ENCODE peak calls at places on chromosome 19, in seven cellular contexts. One of them, this sample, is unnamed.
A peak's percentile ranks its signal among the peaks of the same experiment; 100 is the strongest.

GRCh38 chr19:46802152-46802551 is 13.8 kb upstream of the SLC1A5 start:
- DNase-seq in sigmoid colon: no peak
- DNase-seq in K562: no peak
- DNase-seq in astrocyte: no peak
- DNase-seq in aorta: no peak
- DNase-seq in pancreas: no peak
- DNase-seq in body of pancreas: no peak
- DNase-seq in this sample: no peak

GRCh38 chr19:43762814-43763213 is 8.1 kb upstream of the SMG9 start:
- DNase-seq in K562: no peak
- DNase-seq in astrocyte: no peak
- DNase-seq in body of pancreas: no peak
- DNase-seq in sigmoid colon: no peak
- DNase-seq in pancreas: no peak
- DNase-seq in aorta: no peak
- DNase-seq in this sample: no peak

GRCh38 chr19:4375620-4376228 is 24.6 kb downstream of the SH3GL1 start:
- DNase-seq in astrocyte: peak; percentile 69
- DNase-seq in pancreas: no peak
- DNase-seq in K562: peak; percentile 75
- DNase-seq in aorta: peak; percentile 88
- DNase-seq in sigmoid colon: peak; percentile 69
- DNase-seq in body of pancreas: peak; percentile 66
- DNase-seq in this sample: no peak

GRCh38 chr19:23071087-23071511 is 45.7 kb upstream of the ZNF730 start:
- DNase-seq in K562: no peak
- DNase-seq in astrocyte: peak; percentile 18
- DNase-seq in aorta: no peak
- DNase-seq in pancreas: no peak
- DNase-seq in sigmoid colon: peak; percentile 64
- DNase-seq in body of pancreas: no peak
- DNase-seq in this sample: peak; percentile 61

GRCh38 chr19:4575267-4575793 is 15.8 kb upstream of the SEMA6B start:
- DNase-seq in K562: peak; percentile 73
- DNase-seq in aorta: peak; percentile 88
- DNase-seq in astrocyte: peak; percentile 78
- DNase-seq in pancreas: no peak
- DNase-seq in sigmoid colon: peak; percentile 78
- DNase-seq in body of pancreas: peak; percentile 72
- DNase-seq in this sample: peak; percentile 71

GRCh38 chr19:46466536-46467199 is 4.7 kb downstream of the PNMA8A start:
- DNase-seq in body of pancreas: no peak
- DNase-seq in K562: no peak
- DNase-seq in astrocyte: peak; percentile 88
- DNase-seq in sigmoid colon: peak; percentile 76
- DNase-seq in aorta: peak; percentile 90
- DNase-seq in pancreas: no peak
- DNase-seq in this sample: no peak

GRCh38 chr19:6801397-6802086 is 29.0 kb downstream of the VAV1 start:
- DNase-seq in sigmoid colon: peak; percentile 82
- DNase-seq in aorta: peak; percentile 79
- DNase-seq in K562: peak; percentile 46
- DNase-seq in body of pancreas: peak; percentile 75
- DNase-seq in astrocyte: peak; percentile 1
- DNase-seq in pancreas: peak; percentile 61
- DNase-seq in this sample: peak; percentile 62

GRCh38 chr19:6534451-6535093 is 3.7 kb downstream of the TNFSF9 start:
- DNase-seq in K562: no peak
- DNase-seq in sigmoid colon: no peak
- DNase-seq in astrocyte: no peak
- DNase-seq in aorta: no peak
- DNase-seq in body of pancreas: no peak
- DNase-seq in pancreas: no peak
- DNase-seq in this sample: no peak

GRCh38 chr19:49243129-49243528 is 81.9 kb downstream of the SLC6A16 start:
- DNase-seq in sigmoid colon: no peak
- DNase-seq in astrocyte: no peak
- DNase-seq in K562: no peak
- DNase-seq in body of pancreas: no peak
- DNase-seq in pancreas: no peak
- DNase-seq in aorta: no peak
- DNase-seq in this sample: no peak

GRCh38 chr19:4557971-4558941 is 1.2 kb downstream of the SEMA6B start:
- DNase-seq in aorta: no peak
- DNase-seq in sigmoid colon: no peak
- DNase-seq in pancreas: no peak
- DNase-seq in astrocyte: no peak
- DNase-seq in K562: peak; percentile 52
- DNase-seq in body of pancreas: no peak
- DNase-seq in this sample: no peak

GRCh38 chr19:40750035-40750284 is 317 bp downstream of the ACTMAP start:
- DNase-seq in pancreas: no peak
- DNase-seq in astrocyte: no peak
- DNase-seq in K562: no peak
- DNase-seq in aorta: no peak
- DNase-seq in body of pancreas: no peak
- DNase-seq in sigmoid colon: no peak
- DNase-seq in this sample: no peak

GRCh38 chr19:4580021-4580901 is 20.8 kb upstream of the SEMA6B start:
- DNase-seq in sigmoid colon: no peak
- DNase-seq in aorta: no peak
- DNase-seq in K562: peak; percentile 71
- DNase-seq in pancreas: no peak
- DNase-seq in astrocyte: no peak
- DNase-seq in body of pancreas: no peak
- DNase-seq in this sample: no peak

GRCh38 chr19:5671600-5671999 is 8.7 kb downstream of the MICOS13 start:
- DNase-seq in K562: no peak
- DNase-seq in pancreas: no peak
- DNase-seq in body of pancreas: no peak
- DNase-seq in sigmoid colon: no peak
- DNase-seq in astrocyte: no peak
- DNase-seq in aorta: no peak
- DNase-seq in this sample: no peak

GRCh38 chr19:54041969-54042606 is 21.6 kb downstream of the VSTM1 start:
- DNase-seq in body of pancreas: no peak
- DNase-seq in sigmoid colon: no peak
- DNase-seq in aorta: peak; percentile 7
- DNase-seq in K562: peak; percentile 2
- DNase-seq in astrocyte: no peak
- DNase-seq in pancreas: no peak
- DNase-seq in this sample: no peak

GRCh38 chr19:13986348-13986904 is 19.7 kb downstream of the RFX1 start:
- DNase-seq in sigmoid colon: peak; percentile 93
- DNase-seq in body of pancreas: peak; percentile 88
- DNase-seq in astrocyte: no peak
- DNase-seq in K562: no peak
- DNase-seq in aorta: peak; percentile 95
- DNase-seq in pancreas: peak; percentile 78
- DNase-seq in this sample: peak; percentile 90

GRCh38 chr19:18477974-18478373 is 40.0 kb upstream of the ISYNA1 start:
- DNase-seq in aorta: no peak
- DNase-seq in sigmoid colon: no peak
- DNase-seq in astrocyte: no peak
- DNase-seq in body of pancreas: no peak
- DNase-seq in K562: no peak
- DNase-seq in pancreas: no peak
- DNase-seq in this sample: no peak

GRCh38 chr19:1608414-1609391 is 3.4 kb upstream of the UQCR11 start:
- DNase-seq in pancreas: no peak
- DNase-seq in astrocyte: no peak
- DNase-seq in body of pancreas: no peak
- DNase-seq in aorta: no peak
- DNase-seq in K562: no peak
- DNase-seq in sigmoid colon: no peak
- DNase-seq in this sample: no peak

GRCh38 chr19:1610579-1610978 is 5.3 kb upstream of the UQCR11 start:
- DNase-seq in sigmoid colon: no peak
- DNase-seq in body of pancreas: no peak
- DNase-seq in K562: no peak
- DNase-seq in pancreas: no peak
- DNase-seq in astrocyte: no peak
- DNase-seq in aorta: no peak
- DNase-seq in this sample: no peak

GRCh38 chr19:1611353-1611752 is 6.1 kb upstream of the UQCR11 start:
- DNase-seq in astrocyte: no peak
- DNase-seq in aorta: no peak
- DNase-seq in pancreas: no peak
- DNase-seq in K562: no peak
- DNase-seq in body of pancreas: no peak
- DNase-seq in sigmoid colon: no peak
- DNase-seq in this sample: no peak

GRCh38 chr19:1612114-1613086 is 7.1 kb upstream of the UQCR11 start:
- DNase-seq in K562: no peak
- DNase-seq in astrocyte: no peak
- DNase-seq in sigmoid colon: no peak
- DNase-seq in pancreas: no peak
- DNase-seq in aorta: no peak
- DNase-seq in body of pancreas: no peak
- DNase-seq in this sample: no peak

DNA sequence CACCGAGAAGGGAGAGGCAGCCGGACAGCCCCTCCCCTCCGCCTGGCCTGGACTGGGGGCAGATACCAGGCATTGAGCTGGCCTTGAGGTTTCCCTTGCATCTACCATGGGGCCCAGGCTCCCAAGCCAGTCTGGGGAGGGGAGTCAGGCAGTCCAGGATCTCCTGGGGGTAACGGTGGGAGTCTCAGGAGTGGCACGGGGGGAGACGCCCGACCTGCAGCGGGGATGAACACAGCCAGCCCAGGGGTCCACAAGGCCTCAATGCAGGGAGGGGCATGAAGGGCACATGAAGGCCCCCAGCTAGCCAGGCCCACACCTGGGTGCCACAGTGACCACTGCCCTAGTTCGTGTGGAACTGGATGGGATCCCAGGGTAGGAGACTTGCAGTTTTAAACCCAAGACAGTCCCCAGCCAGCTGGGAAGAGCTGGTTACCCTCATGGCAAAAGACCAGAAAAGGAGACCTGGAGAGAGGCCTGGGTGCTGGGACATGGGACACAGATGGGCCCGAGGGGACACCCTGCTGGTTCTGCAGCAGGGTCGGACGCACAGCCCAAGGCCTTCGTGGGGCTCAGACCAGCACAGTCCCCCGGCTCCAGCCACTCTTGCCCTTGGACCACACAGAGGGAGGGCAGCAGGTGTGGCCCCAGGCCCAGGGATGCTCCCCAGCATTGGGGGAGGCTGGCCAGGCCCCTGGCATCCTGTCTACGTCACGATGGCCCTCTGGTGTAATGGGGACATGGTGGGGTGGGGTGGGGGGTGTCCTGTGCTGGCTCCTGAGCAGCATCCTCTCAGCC is 4.6 kb upstream of the UQCR11 start:
- DNase-seq in sigmoid colon: no peak
- DNase-seq in body of pancreas: no peak
- DNase-seq in K562: no peak
- DNase-seq in pancreas: no peak
- DNase-seq in aorta: no peak
- DNase-seq in astrocyte: no peak
- DNase-seq in this sample: no peak
- H3K27ac ChIP-seq in sigmoid colon: no peak overlapping the region
- H3K27ac ChIP-seq in body of pancreas: no peak overlapping the region
- H3K27ac ChIP-seq in K562: no peak overlapping the region
- H3K27ac ChIP-seq in pancreas: no peak overlapping the region
- H3K27ac ChIP-seq in aorta: no peak overlapping the region
- H3K27ac ChIP-seq in astrocyte: no peak overlapping the region
- H3K27ac ChIP-seq in this sample: no peak overlapping the region

GRCh38 chr19:39372941-39373340 is 18.0 kb downstream of the PAF1 start:
- DNase-seq in pancreas: no peak
- DNase-seq in astrocyte: no peak
- DNase-seq in aorta: peak; percentile 73
- DNase-seq in body of pancreas: no peak
- DNase-seq in K562: no peak
- DNase-seq in sigmoid colon: no peak
- DNase-seq in this sample: no peak

GRCh38 chr19:39370735-39371134 is 20.2 kb downstream of the PAF1 start:
- DNase-seq in K562: no peak
- DNase-seq in sigmoid colon: no peak
- DNase-seq in astrocyte: no peak
- DNase-seq in body of pancreas: no peak
- DNase-seq in aorta: no peak
- DNase-seq in pancreas: no peak
- DNase-seq in this sample: no peak

GRCh38 chr19:39369200-39369599 is 21.7 kb downstream of the PAF1 start:
- DNase-seq in sigmoid colon: no peak
- DNase-seq in K562: no peak
- DNase-seq in aorta: peak; percentile 7
- DNase-seq in pancreas: no peak
- DNase-seq in astrocyte: no peak
- DNase-seq in body of pancreas: no peak
- DNase-seq in this sample: no peak

GRCh38 chr19:39375929-39376328 is 15.0 kb downstream of the PAF1 start:
- DNase-seq in body of pancreas: no peak
- DNase-seq in aorta: no peak
- DNase-seq in K562: no peak
- DNase-seq in pancreas: no peak
- DNase-seq in sigmoid colon: no peak
- DNase-seq in astrocyte: no peak
- DNase-seq in this sample: no peak

GRCh38 chr19:39372047-39372802 is 18.7 kb downstream of the PAF1 start:
- DNase-seq in astrocyte: peak; percentile 95
- DNase-seq in sigmoid colon: peak; percentile 96
- DNase-seq in K562: no peak
- DNase-seq in body of pancreas: peak; percentile 77
- DNase-seq in aorta: peak; percentile 86
- DNase-seq in pancreas: no peak
- DNase-seq in this sample: peak; percentile 92
- H3K27ac ChIP-seq in astrocyte: peak overlapping the region; percentile 83
- H3K27ac ChIP-seq in sigmoid colon: peak overlapping the region; percentile 91
- H3K27ac ChIP-seq in K562: no peak overlapping the region
- H3K27ac ChIP-seq in body of pancreas: peak overlapping the region; percentile 71
- H3K27ac ChIP-seq in aorta: peak overlapping the region; percentile 96
- H3K27ac ChIP-seq in pancreas: peak overlapping the region; percentile 54
- H3K27ac ChIP-seq in this sample: peak overlapping the region; percentile 83

DNA sequence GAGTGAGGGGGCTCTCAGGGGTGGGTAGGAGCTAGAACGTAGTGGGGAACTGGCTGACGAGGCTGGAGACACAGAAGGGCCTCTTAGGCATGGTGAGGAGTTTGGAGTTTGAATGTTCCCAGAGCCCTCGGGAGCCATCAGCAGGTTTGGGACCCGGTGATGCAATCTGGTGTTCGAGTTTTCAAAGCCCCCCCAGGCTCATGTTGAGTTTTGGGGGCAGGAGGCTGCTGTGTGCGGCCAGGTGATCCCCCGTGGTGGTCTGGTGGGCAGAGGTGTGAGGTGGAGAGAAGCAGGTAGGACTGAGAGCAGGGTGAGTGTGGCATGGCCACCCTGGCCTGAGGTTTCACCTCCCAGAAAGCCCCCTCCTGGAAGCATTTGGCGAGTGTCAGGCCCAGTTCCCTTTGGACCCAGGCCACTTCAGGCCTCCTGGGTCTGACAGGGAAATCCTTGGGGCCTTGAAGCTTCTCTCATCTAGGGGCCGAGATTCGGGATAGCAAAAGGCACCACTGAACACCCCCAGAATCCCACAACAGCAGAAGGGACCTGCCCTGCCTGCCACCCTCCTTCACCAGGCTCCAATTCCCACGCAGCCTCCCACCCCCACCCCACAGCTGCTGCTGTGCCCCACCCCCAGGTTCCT is 1.2 kb downstream of the YJEFN3 start:
- DNase-seq in pancreas: no peak
- DNase-seq in body of pancreas: no peak
- DNase-seq in sigmoid colon: no peak
- DNase-seq in K562: no peak
- DNase-seq in astrocyte: no peak
- DNase-seq in aorta: no peak
- DNase-seq in this sample: no peak
- H3K27ac ChIP-seq in pancreas: no peak overlapping the region
- H3K27ac ChIP-seq in body of pancreas: no peak overlapping the region
- H3K27ac ChIP-seq in sigmoid colon: no peak overlapping the region
- H3K27ac ChIP-seq in K562: no peak overlapping the region
- H3K27ac ChIP-seq in astrocyte: no peak overlapping the region
- H3K27ac ChIP-seq in aorta: no peak overlapping the region
- H3K27ac ChIP-seq in this sample: no peak overlapping the region

GRCh38 chr19:17243340-17243853 is 2.3 kb downstream of the NR2F6 start:
- DNase-seq in body of pancreas: peak; percentile 38
- DNase-seq in K562: no peak
- DNase-seq in sigmoid colon: no peak
- DNase-seq in pancreas: no peak
- DNase-seq in aorta: no peak
- DNase-seq in astrocyte: no peak
- DNase-seq in this sample: no peak
- H3K27ac ChIP-seq in body of pancreas: peak overlapping the region; percentile 97
- H3K27ac ChIP-seq in K562: peak overlapping the region; percentile 86
- H3K27ac ChIP-seq in sigmoid colon: peak overlapping the region; percentile 84
- H3K27ac ChIP-seq in pancreas: peak overlapping the region; percentile 76
- H3K27ac ChIP-seq in aorta: peak overlapping the region; percentile 0
- H3K27ac ChIP-seq in astrocyte: no peak overlapping the region
- H3K27ac ChIP-seq in this sample: peak overlapping the region; percentile 84

This sample was measured in right atrium auricular region.